ENCODE peak calls at places on chromosomes 2 and 18, in ten cellular contexts. N is Calu3; O is activated CD4-positive, alpha-beta T cell treated with anti-CD3 and anti-CD28 coated beads for 1 hour; Y is mucosa of gallbladder; J is CD4-positive, alpha-beta T cell; S is aorta; T is frontal cortex; U is iris pigment epithelial cell; K is NCI-H1048; L is H7. V is an unnamed sample.

GRCh38 chr2:108577099-108577498 is 42.8 kb downstream of the LIMS1 start:
- DNase-seq in N (no peak), O (no peak), Y (no peak), J (no peak), S (no peak), T (no peak), U (no peak), K (no peak), L (no peak), V (no peak)

GRCh38 chr2:241235396-241235795 is 46.9 kb downstream of the ANO7 start:
- DNase-seq in N (no peak), O (no peak), Y (no peak), J (no peak), S (no peak), T (no peak), U (no peak), K (no peak), L (no peak), V (no peak)

GRCh38 chr2:172704072-172704936 is 31.3 kb upstream of the RAPGEF4 start:
- DNase-seq in N (peak; percentile 50), O (no peak), Y (no peak), J (no peak), S (no peak), T (no peak), U (peak; percentile 31), K (no peak), L (peak; percentile 71), V (no peak)

GRCh38 chr18:33495278-33495677 is 54.8 kb upstream of the CCDC178 start:
- DNase-seq in N (peak; percentile 28), O (no peak), Y (peak; percentile 13), J (no peak), S (no peak), T (no peak), U (peak; percentile 16), K (no peak), L (peak; percentile 26), V (no peak)

GRCh38 chr2:201936817-201937216 is 96.8 kb upstream of the FZD7 start:
- DNase-seq in N (peak; percentile 13), O (no peak), Y (peak; percentile 16), J (no peak), S (no peak), T (no peak), U (no peak), K (no peak), L (no peak), V (no peak)

GRCh38 chr2:1501196-1501851 is 88.1 kb downstream of the TPO start:
- DNase-seq in N (no peak), O (no peak), Y (no peak), J (no peak), S (peak; percentile 36), T (no peak), U (no peak), K (no peak), L (no peak), V (no peak)

GRCh38 chr2:29213871-29214341 is 98.7 kb downstream of the CLIP4 start:
- DNase-seq in N (no peak), O (no peak), Y (no peak), J (no peak), S (no peak), T (no peak), U (no peak), K (no peak), L (peak; percentile 11), V (no peak)

GRCh38 chr18:48926420-48926857 is 24.3 kb downstream of the SMAD7 start:
- DNase-seq in N (no peak), O (no peak), Y (no peak), J (no peak), S (no peak), T (no peak), U (no peak), K (no peak), L (no peak), V (peak; percentile 58)

GRCh38 chr2:164599954-164600589 is 21.2 kb downstream of the GRB14 start:
- DNase-seq in N (peak; percentile 71), O (no peak), Y (peak; percentile 28), J (no peak), S (no peak), T (no peak), U (peak; percentile 82), K (peak; percentile 57), L (peak; percentile 20), V (peak; percentile 30)

GRCh38 chr2:38498039-38498438 is 104.7 kb downstream of the HNRNPLL start:
- DNase-seq in N (no peak), O (no peak), Y (no peak), J (no peak), S (no peak), T (no peak), U (no peak), K (no peak), L (no peak), V (no peak)

GRCh38 chr2:136306801-136307200 is 188.9 kb upstream of the CXCR4 start:
- DNase-seq in N (no peak), O (no peak), Y (no peak), J (no peak), S (no peak), T (no peak), U (no peak), K (no peak), L (no peak), V (no peak)

GRCh38 chr2:216653093-216653799 is 20.0 kb downstream of the IGFBP2 start:
- DNase-seq in N (no peak), O (no peak), Y (no peak), J (no peak), S (no peak), T (no peak), U (no peak), K (no peak), L (no peak), V (no peak)

GRCh38 chr2:177670791-177671528 is 278.4 kb downstream of the AGPS start:
- DNase-seq in N (no peak), O (no peak), Y (no peak), J (no peak), S (no peak), T (no peak), U (no peak), K (no peak), L (peak; percentile 31), V (no peak)

V was measured in stomach.